ENCODE peak calls at places on chromosome 19, in five cellular contexts. W is ovary, E is caudate nucleus, Y is NCI-H2081, D is HS-27A. L is an unnamed sample.

GRCh38 chr19:43474986-43475705 is 9.7 kb upstream of the LYPD3 start:
- DNase-seq in W (peak), E (peak), Y (peak), D (peak), L (peak)

GRCh38 chr19:42628411-42629135 is 33.8 kb upstream of the CEACAM8 start:
- DNase-seq in W (no peak), E (no peak), Y (no peak), D (no peak), L (no peak)

GRCh38 chr19:47157455-47158321 is 27.1 kb downstream of the SAE1 start:
- DNase-seq in W (no peak), E (no peak), Y (no peak), D (peak), L (peak)

GRCh38 chr19:39641773-39642172 is 13.9 kb upstream of the LGALS16 start:
- DNase-seq in W (no peak), E (no peak), Y (no peak), D (no peak), L (no peak)

GRCh38 chr19:18418034-18418724 is 1.0 kb upstream of the SSBP4 start:
- DNase-seq in W (peak), E (no peak), Y (no peak), D (no peak), L (no peak)

GRCh38 chr19:38617283-38617763 is 430 bp downstream of the MAP4K1 start:
- DNase-seq in W (no peak), E (no peak), Y (no peak), D (no peak), L (no peak)

GRCh38 chr19:30419581-30420180 is 47.5 kb downstream of the ZNF536 start:
- DNase-seq in W (no peak), E (no peak), Y (no peak), D (no peak), L (no peak)

GRCh38 chr19:54426291-54426918 is 11.1 kb downstream of the TTYH1 start:
- DNase-seq in W (no peak), E (no peak), Y (no peak), D (no peak), L (no peak)

GRCh38 chr19:13176345-13176744 is 26.1 kb downstream of the IER2 start:
- DNase-seq in W (no peak), E (no peak), Y (no peak), D (no peak), L (no peak)

GRCh38 chr19:48249502-48250014 is 6.2 kb downstream of the CARD8 start:
- DNase-seq in W (no peak), E (no peak), Y (no peak), D (no peak), L (no peak)

GRCh38 chr19:39582891-39583625 is 19.3 kb upstream of the LGALS13 start:
- DNase-seq in W (no peak), E (no peak), Y (no peak), D (no peak), L (no peak)

GRCh38 chr19:1618157-1619093 is 13.2 kb upstream of the UQCR11 start:
- DNase-seq in W (no peak), E (no peak), Y (no peak), D (no peak), L (no peak)

GRCh38 chr19:11378319-11379189 is 4.1 kb downstream of the SWSAP1 start:
- DNase-seq in W (no peak), E (no peak), Y (peak), D (peak), L (no peak)

GRCh38 chr19:34082289-34083077 is 89.8 kb upstream of the LSM14A start:
- DNase-seq in W (peak), E (no peak), Y (no peak), D (no peak), L (no peak)

GRCh38 chr19:33064778-33065550 is at the start of gene RHPN2:
- DNase-seq in W (peak), E (no peak), Y (peak), D (no peak), L (peak)

GRCh38 chr19:50276370-50277063 is 52.7 kb downstream of the KCNC3 start:
- DNase-seq in W (no peak), E (no peak), Y (no peak), D (no peak), L (no peak)

GRCh38 chr19:10565028-10565566 is 713 bp downstream of the KRI1 start:
- DNase-seq in W (peak), E (no peak), Y (peak), D (no peak), L (no peak)

GRCh38 chr19:42242071-42242511 is 311 bp downstream of the GSK3A start:
- DNase-seq in W (no peak), E (no peak), Y (no peak), D (no peak), L (no peak)

GRCh38 chr19:3335431-3336350 is 30.7 kb upstream of the NFIC start:
- DNase-seq in W (peak), E (no peak), Y (no peak), D (no peak), L (no peak)

GRCh38 chr19:23778566-23778965 is 19.9 kb upstream of the ZNF681 start:
- DNase-seq in W (no peak), E (no peak), Y (no peak), D (no peak), L (no peak)

GRCh38 chr19:29586401-29586800 is 19.7 kb upstream of the POP4 start:
- DNase-seq in W (no peak), E (no peak), Y (no peak), D (no peak), L (no peak)

GRCh38 chr19:55640043-55640576 is 692 bp upstream of the ZNF580 start:
- DNase-seq in W (peak), E (no peak), Y (peak), D (peak), L (no peak)

GRCh38 chr19:42653841-42654240 is 59.1 kb upstream of the CEACAM8 start:
- DNase-seq in W (no peak), E (no peak), Y (no peak), D (no peak), L (no peak)

GRCh38 chr19:3852614-3853254 is 16.1 kb downstream of the ZFR2 start:
- DNase-seq in W (no peak), E (no peak), Y (peak), D (peak), L (no peak)

GRCh38 chr19:38039966-38040365 is 133.0 kb downstream of the SIPA1L3 start:
- DNase-seq in W (no peak), E (no peak), Y (no peak), D (peak), L (no peak)

GRCh38 chr19:3099347-3100145 is 5.4 kb downstream of the GNA11 start:
- DNase-seq in W (no peak), E (no peak), Y (peak), D (no peak), L (no peak)

GRCh38 chr19:4013886-4014540 is 6.5 kb downstream of the PIAS4 start:
- DNase-seq in W (no peak), E (no peak), Y (no peak), D (no peak), L (no peak)

L was measured in hippocampal formation.